ENCODE peak calls at places on chromosomes 7 and 10, in seven cellular contexts. S is fibroblast of mammary gland; P is right atrium auricular region; D is Karpas-422; V is HFF-Myc; F is mesothelial cell of epicardium; K is activated CD4-positive, alpha-beta T cell treated with anti-CD3 and anti-CD28 coated beads, Interleukin-2, amount 50 U/mL, for 48 hours. R is an unnamed sample.

GRCh38 chr10:48309711-48310226 is 3.3 kb downstream of the MAPK8 start:
- DNase-seq in S (peak; percentile 55), P (no peak), D (peak; percentile 44), V (no peak), F (no peak), K (no peak), R (peak; percentile 54)

GRCh38 chr10:14186245-14186644 is 144.5 kb downstream of the FRMD4A start:
- DNase-seq in S (peak; percentile 11), P (no peak), D (peak; percentile 56), V (no peak), F (no peak), K (no peak), R (peak; percentile 24)

GRCh38 chr7:16345979-16346958 is 75.1 kb downstream of the CRPPA start:
- DNase-seq in S (peak; percentile 68), P (no peak), D (no peak), V (peak; percentile 43), F (no peak), K (no peak), R (peak; percentile 88)

GRCh38 chr7:85765698-85766298 is 578.9 kb upstream of the SEMA3D start:
- DNase-seq in S (no peak), P (no peak), D (no peak), V (no peak), F (no peak), K (no peak), R (no peak)

GRCh38 chr10:26491934-26492333 is 53.8 kb downstream of the APBB1IP start:
- DNase-seq in S (peak; percentile 53), P (no peak), D (no peak), V (no peak), F (no peak), K (no peak), R (no peak)

GRCh38 chr10:323651-324293 is 188.5 kb downstream of the ZMYND11 start:
- DNase-seq in S (peak; percentile 97), P (peak; percentile 80), D (no peak), V (peak; percentile 88), F (no peak), K (peak; percentile 65), R (peak; percentile 82)

GRCh38 chr10:132787253-132788179 is 1.6 kb upstream of the NKX6-2 start:
- DNase-seq in S (no peak), P (no peak), D (no peak), V (no peak), F (no peak), K (peak; percentile 30), R (no peak)

GRCh38 chr7:106222545-106222944 is 62.2 kb downstream of the NAMPT start:
- DNase-seq in S (no peak), P (no peak), D (no peak), V (no peak), F (no peak), K (no peak), R (no peak)

GRCh38 chr10:75402486-75403143 is 1.1 kb upstream of the ZNF503 start:
- DNase-seq in S (no peak), P (no peak), D (no peak), V (no peak), F (peak; percentile 72), K (no peak), R (no peak)

GRCh38 chr7:93228302-93228701 is 2.0 kb upstream of the HEPACAM2 start:
- DNase-seq in S (peak; percentile 71), P (no peak), D (peak; percentile 85), V (peak; percentile 52), F (no peak), K (no peak), R (peak; percentile 89)

GRCh38 chr7:29192811-29193210 is 1.8 kb upstream of the CHN2 start:
- DNase-seq in S (no peak), P (no peak), D (no peak), V (no peak), F (no peak), K (no peak), R (no peak)

R was measured in HT-29.